ENCODE peak calls at places on chromosome 7, in six cellular contexts. Y is chondrocyte, U is NCI-H1105, B is SW480, K is NCI-H2081, E is IMR-90. W is an unnamed sample.

GRCh38 chr7:151553356-151553755 is 33.7 kb upstream of the RHEB start:
- DNase-seq in Y (no peak), U (no peak), K (no peak), E (no peak), B (no peak), W (no peak)

GRCh38 chr7:73341877-73342276 is 13.9 kb downstream of the FKBP6 start:
- DNase-seq in B (peak; percentile 64), K (no peak), E (peak; percentile 91), U (no peak), Y (no peak), W (peak; percentile 91)

GRCh38 chr7:24573554-24574338 is 494 bp downstream of the PALS2 start:
- DNase-seq in Y (peak; percentile 93), K (peak; percentile 68), E (peak; percentile 50), U (peak; percentile 43), B (peak; percentile 73), W (peak; percentile 55)

GRCh38 chr7:61576-62360 is 130.6 kb upstream of the FAM20C start:
- DNase-seq in B (no peak), E (no peak), Y (peak; percentile 49), K (no peak), U (no peak), W (no peak)

GRCh38 chr7:10315881-10316280 is 657.8 kb upstream of the PHF14 start:
- DNase-seq in B (no peak), Y (no peak), E (no peak), K (no peak), U (no peak), W (peak; percentile 13)

GRCh38 chr7:24587853-24588252 is 14.6 kb downstream of the PALS2 start:
- DNase-seq in K (peak; percentile 51), E (no peak), U (peak; percentile 33), Y (no peak), B (peak; percentile 55), W (peak; percentile 77)

GRCh38 chr7:34584526-34584925 is 73.5 kb upstream of the NPSR1 start:
- DNase-seq in E (no peak), K (no peak), U (no peak), B (no peak), Y (no peak), W (no peak)

GRCh38 chr7:136251826-136252225 is 274.7 kb upstream of the MTPN start:
- DNase-seq in U (no peak), B (no peak), Y (no peak), K (no peak), E (no peak), W (no peak)

GRCh38 chr7:155454183-155455112 is 3.5 kb upstream of the EN2 start:
- DNase-seq in B (no peak), K (no peak), E (no peak), U (no peak), Y (no peak), W (no peak)

GRCh38 chr7:84841809-84842208 is 345.0 kb downstream of the SEMA3D start:
- DNase-seq in U (no peak), Y (no peak), E (peak; percentile 74), B (no peak), K (no peak), W (no peak)

W was measured in SK-MEL-5.